ENCODE peak calls at places on chromosome 22, in six cellular contexts. One of them, this sample, is unnamed.

GRCh38 chr22:40967120-40967760 is 16.1 kb downstream of the RBX1 start:
- DNase-seq in amniotic stem cell: no peak
- DNase-seq in SJSA1: no peak
- DNase-seq in NCI-H1092: no peak
- DNase-seq in HT1080: no peak
- DNase-seq in stimulated activated CD4-positive, alpha-beta T cell treated with anti-CD3 and anti-CD28 coated beads, Interleukin-1b, Interleukin-23, amount 100 ng/mL, for 1 hour: no peak
- DNase-seq in this sample: no peak

GRCh38 chr22:40107756-40108437 is 69.8 kb upstream of the TNRC6B start:
- DNase-seq in amniotic stem cell: peak
- DNase-seq in SJSA1: peak
- DNase-seq in NCI-H1092: no peak
- DNase-seq in HT1080: peak
- DNase-seq in stimulated activated CD4-positive, alpha-beta T cell treated with anti-CD3 and anti-CD28 coated beads, Interleukin-1b, Interleukin-23, amount 100 ng/mL, for 1 hour: no peak
- DNase-seq in this sample: no peak

GRCh38 chr22:46551321-46551720 is 13.9 kb upstream of the CELSR1 start:
- DNase-seq in amniotic stem cell: no peak
- DNase-seq in SJSA1: no peak
- DNase-seq in NCI-H1092: no peak
- DNase-seq in HT1080: no peak
- DNase-seq in stimulated activated CD4-positive, alpha-beta T cell treated with anti-CD3 and anti-CD28 coated beads, Interleukin-1b, Interleukin-23, amount 100 ng/mL, for 1 hour: no peak
- DNase-seq in this sample: no peak

GRCh38 chr22:48786679-48786996 is 1041.0 kb downstream of the BRD1 start:
- DNase-seq in amniotic stem cell: no peak
- DNase-seq in SJSA1: no peak
- DNase-seq in NCI-H1092: no peak
- DNase-seq in HT1080: no peak
- DNase-seq in stimulated activated CD4-positive, alpha-beta T cell treated with anti-CD3 and anti-CD28 coated beads, Interleukin-1b, Interleukin-23, amount 100 ng/mL, for 1 hour: no peak
- DNase-seq in this sample: no peak

GRCh38 chr22:44876921-44877320 is 124.5 kb downstream of the ARHGAP8 start:
- DNase-seq in amniotic stem cell: no peak
- DNase-seq in SJSA1: no peak
- DNase-seq in NCI-H1092: no peak
- DNase-seq in HT1080: no peak
- DNase-seq in stimulated activated CD4-positive, alpha-beta T cell treated with anti-CD3 and anti-CD28 coated beads, Interleukin-1b, Interleukin-23, amount 100 ng/mL, for 1 hour: no peak
- DNase-seq in this sample: no peak

GRCh38 chr22:38841211-38841610 is 2.6 kb downstream of the NPTXR start:
- DNase-seq in amniotic stem cell: no peak
- DNase-seq in SJSA1: no peak
- DNase-seq in NCI-H1092: no peak
- DNase-seq in HT1080: no peak
- DNase-seq in stimulated activated CD4-positive, alpha-beta T cell treated with anti-CD3 and anti-CD28 coated beads, Interleukin-1b, Interleukin-23, amount 100 ng/mL, for 1 hour: no peak
- DNase-seq in this sample: no peak

GRCh38 chr22:30568137-30568805 is 6.2 kb downstream of the GAL3ST1 start:
- DNase-seq in amniotic stem cell: no peak
- DNase-seq in SJSA1: no peak
- DNase-seq in NCI-H1092: no peak
- DNase-seq in HT1080: no peak
- DNase-seq in stimulated activated CD4-positive, alpha-beta T cell treated with anti-CD3 and anti-CD28 coated beads, Interleukin-1b, Interleukin-23, amount 100 ng/mL, for 1 hour: no peak
- DNase-seq in this sample: no peak

GRCh38 chr22:37752189-37753061 is 55.3 kb upstream of the GCAT start:
- DNase-seq in amniotic stem cell: peak
- DNase-seq in SJSA1: peak
- DNase-seq in NCI-H1092: peak
- DNase-seq in HT1080: peak
- DNase-seq in stimulated activated CD4-positive, alpha-beta T cell treated with anti-CD3 and anti-CD28 coated beads, Interleukin-1b, Interleukin-23, amount 100 ng/mL, for 1 hour: no peak
- DNase-seq in this sample: no peak

GRCh38 chr22:35205956-35206355 is 51.3 kb upstream of the HMGXB4 start:
- DNase-seq in amniotic stem cell: no peak
- DNase-seq in SJSA1: peak
- DNase-seq in NCI-H1092: no peak
- DNase-seq in HT1080: peak
- DNase-seq in stimulated activated CD4-positive, alpha-beta T cell treated with anti-CD3 and anti-CD28 coated beads, Interleukin-1b, Interleukin-23, amount 100 ng/mL, for 1 hour: no peak
- DNase-seq in this sample: no peak

GRCh38 chr22:38841635-38842034 is 2.2 kb downstream of the NPTXR start:
- DNase-seq in amniotic stem cell: no peak
- DNase-seq in SJSA1: no peak
- DNase-seq in NCI-H1092: no peak
- DNase-seq in HT1080: no peak
- DNase-seq in stimulated activated CD4-positive, alpha-beta T cell treated with anti-CD3 and anti-CD28 coated beads, Interleukin-1b, Interleukin-23, amount 100 ng/mL, for 1 hour: no peak
- DNase-seq in this sample: no peak

GRCh38 chr22:49960967-49961600 is 512 bp downstream of the PIM3 start:
- DNase-seq in amniotic stem cell: no peak
- DNase-seq in SJSA1: no peak
- DNase-seq in NCI-H1092: no peak
- DNase-seq in HT1080: peak
- DNase-seq in stimulated activated CD4-positive, alpha-beta T cell treated with anti-CD3 and anti-CD28 coated beads, Interleukin-1b, Interleukin-23, amount 100 ng/mL, for 1 hour: no peak
- DNase-seq in this sample: no peak

GRCh38 chr22:39718921-39719320 is 148.4 kb downstream of the CACNA1I start:
- DNase-seq in amniotic stem cell: no peak
- DNase-seq in SJSA1: no peak
- DNase-seq in NCI-H1092: no peak
- DNase-seq in HT1080: no peak
- DNase-seq in stimulated activated CD4-positive, alpha-beta T cell treated with anti-CD3 and anti-CD28 coated beads, Interleukin-1b, Interleukin-23, amount 100 ng/mL, for 1 hour: no peak
- DNase-seq in this sample: no peak

GRCh38 chr22:40721266-40721665 is 42.0 kb downstream of the MCHR1 start:
- DNase-seq in amniotic stem cell: no peak
- DNase-seq in SJSA1: no peak
- DNase-seq in NCI-H1092: no peak
- DNase-seq in HT1080: peak
- DNase-seq in stimulated activated CD4-positive, alpha-beta T cell treated with anti-CD3 and anti-CD28 coated beads, Interleukin-1b, Interleukin-23, amount 100 ng/mL, for 1 hour: no peak
- DNase-seq in this sample: no peak

GRCh38 chr22:39518996-39519680 is 1.2 kb upstream of the ATF4 start:
- DNase-seq in amniotic stem cell: peak
- DNase-seq in SJSA1: no peak
- DNase-seq in NCI-H1092: no peak
- DNase-seq in HT1080: no peak
- DNase-seq in stimulated activated CD4-positive, alpha-beta T cell treated with anti-CD3 and anti-CD28 coated beads, Interleukin-1b, Interleukin-23, amount 100 ng/mL, for 1 hour: no peak
- DNase-seq in this sample: no peak

GRCh38 chr22:35812600-35812999 is 94.9 kb downstream of the APOL5 start:
- DNase-seq in amniotic stem cell: no peak
- DNase-seq in SJSA1: no peak
- DNase-seq in NCI-H1092: no peak
- DNase-seq in HT1080: no peak
- DNase-seq in stimulated activated CD4-positive, alpha-beta T cell treated with anti-CD3 and anti-CD28 coated beads, Interleukin-1b, Interleukin-23, amount 100 ng/mL, for 1 hour: no peak
- DNase-seq in this sample: no peak

GRCh38 chr22:23064381-23065068 is 5.8 kb upstream of the GNAZ start:
- DNase-seq in amniotic stem cell: no peak
- DNase-seq in SJSA1: no peak
- DNase-seq in NCI-H1092: no peak
- DNase-seq in HT1080: no peak
- DNase-seq in stimulated activated CD4-positive, alpha-beta T cell treated with anti-CD3 and anti-CD28 coated beads, Interleukin-1b, Interleukin-23, amount 100 ng/mL, for 1 hour: no peak
- DNase-seq in this sample: no peak

GRCh38 chr22:50191041-50191740 is 5.5 kb downstream of the TRABD start:
- DNase-seq in amniotic stem cell: no peak
- DNase-seq in SJSA1: no peak
- DNase-seq in NCI-H1092: no peak
- DNase-seq in HT1080: no peak
- DNase-seq in stimulated activated CD4-positive, alpha-beta T cell treated with anti-CD3 and anti-CD28 coated beads, Interleukin-1b, Interleukin-23, amount 100 ng/mL, for 1 hour: peak
- DNase-seq in this sample: no peak

GRCh38 chr22:17803871-17804270 is 29.6 kb upstream of the BID start:
- DNase-seq in amniotic stem cell: no peak
- DNase-seq in SJSA1: no peak
- DNase-seq in NCI-H1092: no peak
- DNase-seq in HT1080: no peak
- DNase-seq in stimulated activated CD4-positive, alpha-beta T cell treated with anti-CD3 and anti-CD28 coated beads, Interleukin-1b, Interleukin-23, amount 100 ng/mL, for 1 hour: no peak
- DNase-seq in this sample: no peak

GRCh38 chr22:29994027-29994715 is 86.1 kb upstream of the HORMAD2 start:
- DNase-seq in amniotic stem cell: no peak
- DNase-seq in SJSA1: peak
- DNase-seq in NCI-H1092: no peak
- DNase-seq in HT1080: peak
- DNase-seq in stimulated activated CD4-positive, alpha-beta T cell treated with anti-CD3 and anti-CD28 coated beads, Interleukin-1b, Interleukin-23, amount 100 ng/mL, for 1 hour: no peak
- DNase-seq in this sample: no peak

GRCh38 chr22:22079404-22080148 is 97.0 kb upstream of the TOP3B start:
- DNase-seq in amniotic stem cell: no peak
- DNase-seq in SJSA1: no peak
- DNase-seq in NCI-H1092: no peak
- DNase-seq in HT1080: no peak
- DNase-seq in stimulated activated CD4-positive, alpha-beta T cell treated with anti-CD3 and anti-CD28 coated beads, Interleukin-1b, Interleukin-23, amount 100 ng/mL, for 1 hour: no peak
- DNase-seq in this sample: no peak

GRCh38 chr22:36301384-36301828 is 48.5 kb downstream of the APOL1 start:
- DNase-seq in amniotic stem cell: no peak
- DNase-seq in SJSA1: no peak
- DNase-seq in NCI-H1092: peak
- DNase-seq in HT1080: peak
- DNase-seq in stimulated activated CD4-positive, alpha-beta T cell treated with anti-CD3 and anti-CD28 coated beads, Interleukin-1b, Interleukin-23, amount 100 ng/mL, for 1 hour: peak
- DNase-seq in this sample: no peak

GRCh38 chr22:44625981-44626687 is 75.9 kb upstream of the PRR5 start:
- DNase-seq in amniotic stem cell: peak
- DNase-seq in SJSA1: peak
- DNase-seq in NCI-H1092: no peak
- DNase-seq in HT1080: peak
- DNase-seq in stimulated activated CD4-positive, alpha-beta T cell treated with anti-CD3 and anti-CD28 coated beads, Interleukin-1b, Interleukin-23, amount 100 ng/mL, for 1 hour: peak
- DNase-seq in this sample: no peak

GRCh38 chr22:35752833-35753189 is 35.1 kb downstream of the APOL5 start:
- DNase-seq in amniotic stem cell: no peak
- DNase-seq in SJSA1: no peak
- DNase-seq in NCI-H1092: no peak
- DNase-seq in HT1080: no peak
- DNase-seq in stimulated activated CD4-positive, alpha-beta T cell treated with anti-CD3 and anti-CD28 coated beads, Interleukin-1b, Interleukin-23, amount 100 ng/mL, for 1 hour: no peak
- DNase-seq in this sample: no peak